ENCODE peak calls at places on chromosomes 13 and 19, in eight cellular contexts. W is brain microvascular endothelial cell, L is cardiac muscle cell, I is ovary, R is A673, Z is right atrium auricular region, N is IMR-90, X is tibial artery. P is an unnamed sample. For H3K27me3, the result is how much of the 10 kb centered on the place peaks cover.

GRCh38 chr13:93672996-93673395 is 446.4 kb downstream of the GPC6 start:
- DNase-seq in W (no peak), L (no peak), I (no peak), R (no peak), Z (no peak), N (no peak), X (no peak), P (no peak)

GRCh38 chr19:39193785-39194184 is 3.0 kb upstream of the NCCRP1 start:
- DNase-seq in W (no peak), L (peak), I (no peak), R (no peak), Z (no peak), N (no peak), X (no peak), P (peak)

GRCh38 chr19:4570916-4571304 is 11.4 kb upstream of the SEMA6B start:
- DNase-seq in W (no peak), L (no peak), I (no peak), R (no peak), Z (no peak), N (no peak), X (no peak), P (no peak)

GRCh38 chr13:35285677-35286076 is 190.8 kb downstream of the MAB21L1 start:
- DNase-seq in W (no peak), L (peak), I (no peak), R (no peak), Z (no peak), N (no peak), X (no peak), P (no peak)

GRCh38 chr19:7595466-7596133 is at the start of gene CAMSAP3:
- DNase-seq in W (no peak), L (no peak), I (no peak), R (peak), Z (no peak), N (no peak), X (no peak), P (no peak)

GRCh38 chr13:109871018-109871370 is 84.6 kb upstream of the IRS2 start:
- DNase-seq in W (peak), L (peak), I (no peak), R (no peak), Z (no peak), N (peak), X (no peak), P (no peak)

GRCh38 chr19:2422951-2423880 is 4.2 kb downstream of the TIMM13 start:
- DNase-seq in W (no peak), L (no peak), I (peak), R (no peak), Z (no peak), N (no peak), X (no peak), P (no peak)

GRCh38 chr19:6572217-6572616 is 18.7 kb downstream of the CD70 start:
- DNase-seq in W (no peak), L (no peak), I (no peak), R (no peak), Z (no peak), N (no peak), X (peak), P (no peak)

GRCh38 chr19:49442793-49443365 is 1.6 kb upstream of the SLC17A7 start:
- DNase-seq in W (peak), L (peak), I (peak), R (peak), Z (peak), N (peak), X (peak), P (peak)

GRCh38 chr13:101307181-101307701 is 109.1 kb downstream of the NALCN start:
- DNase-seq in W (peak), L (peak), I (no peak), R (no peak), Z (no peak), N (peak), X (no peak), P (no peak)

GRCh38 chr13:111460548-111461444 is 140.4 kb downstream of the TEX29 start:
- DNase-seq in W (peak), L (peak), I (no peak), R (peak), Z (no peak), N (peak), X (no peak), P (peak)

GRCh38 chr13:107138468-107138867 is 570.5 kb upstream of the ARGLU1 start:
- DNase-seq in W (no peak), L (no peak), I (no peak), R (no peak), Z (no peak), N (no peak), X (no peak), P (no peak)

GRCh38 chr19:41564515-41565383 is 11.2 kb upstream of the CEACAM21 start:
- DNase-seq in W (no peak), L (no peak), I (no peak), R (peak), Z (peak), N (no peak), X (no peak), P (no peak)
- H3K4me3 ChIP-seq in W (no peak), L (peak), I (no peak), R (peak), Z (peak), N (no peak), X (no peak), P (no peak)

GRCh38 chr19:46390866-46391265 is 22.5 kb downstream of the CCDC8 start:
- DNase-seq in W (no peak), L (no peak), I (no peak), R (no peak), Z (no peak), N (no peak), X (no peak), P (no peak)
- H3K27me3 ChIP-seq in W (under half), L (under half), I (under half), R (under half), Z (under half), N (under half), X (under half), P (under half)

DNA sequence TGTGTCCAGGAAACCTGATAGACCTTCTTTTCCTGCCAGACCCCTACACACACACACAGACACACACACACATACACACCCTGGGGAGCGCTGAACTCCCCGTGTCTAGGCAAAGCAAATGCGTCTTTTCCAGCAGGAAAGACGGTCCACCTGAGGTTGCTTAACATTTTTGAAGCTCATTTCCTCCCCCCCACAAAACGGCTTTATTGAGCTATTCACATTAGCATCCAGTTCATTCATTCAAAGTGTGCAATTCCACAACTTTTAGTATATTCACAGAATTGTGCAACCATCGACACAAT is 3.4 kb downstream of the GSX1 start:
- DNase-seq in W (no peak), L (no peak), I (no peak), R (no peak), Z (no peak), N (no peak), X (no peak), P (no peak)
- H3K4me3 ChIP-seq in W (no peak), L (no peak), I (no peak), R (no peak), Z (no peak), N (no peak), X (no peak), P (no peak)

GRCh38 chr13:59318320-59318930 is 845.3 kb downstream of the DIAPH3 start:
- DNase-seq in W (peak), L (peak), I (peak), R (peak), Z (peak), N (peak), X (peak), P (peak)
- H3K27me3 ChIP-seq in W (under half), L (under half), I (under half), R (under half), Z (under half), N (under half), X (under half), P (under half)

GRCh38 chr13:108496364-108497215 is 132.8 kb upstream of the MYO16 start:
- DNase-seq in W (no peak), L (peak), I (no peak), R (peak), Z (no peak), N (no peak), X (no peak), P (peak)
- H3K4me3 ChIP-seq in W (peak), L (peak), I (no peak), R (peak), Z (peak), N (no peak), X (no peak), P (peak)

GRCh38 chr13:85405316-85405897 is 393.8 kb downstream of the SLITRK6 start:
- DNase-seq in W (no peak), L (no peak), I (no peak), R (no peak), Z (no peak), N (no peak), X (no peak), P (no peak)
- H3K27me3 ChIP-seq in W (under half), L (under half), I (under half), R (under half), Z (under half), N (under half), X (under half), P (under half)

P was measured in MG63.